ENCODE peak calls at places on chromosomes 16 and 17, in five cellular contexts. U is stomach, M is prostate gland, V is transverse colon, S is adrenal gland. T is an unnamed sample. For H3K36me3, the result is how much of the 10 kb centered on the place peaks cover.

GRCh38 chr17:82006468-82007227 is 16.0 kb downstream of the CENPX start:
- DNase-seq in U (no peak), M (no peak), V (no peak), S (peak), T (peak)

GRCh38 chr16:19677403-19677802 is 40.6 kb downstream of the KNOP1 start:
- DNase-seq in U (no peak), M (no peak), V (no peak), S (no peak), T (peak)

GRCh38 chr16:59973966-59974365 is 1239.8 kb upstream of the GOT2 start:
- DNase-seq in V (no peak), U (no peak), M (no peak), S (no peak), T (no peak)

GRCh38 chr17:27244481-27245223 is 49.3 kb upstream of the WSB1 start:
- DNase-seq in U (no peak), M (peak), S (peak), V (peak), T (peak)

GRCh38 chr17:57943140-57943539 is 12.1 kb downstream of the CUEDC1 start:
- DNase-seq in V (no peak), U (no peak), M (no peak), S (no peak), T (no peak)

GRCh38 chr17:21189361-21189760 is 24.6 kb downstream of the TMEM11 start:
- DNase-seq in S (no peak), U (no peak), V (no peak), M (no peak), T (no peak)

GRCh38 chr16:82992826-82993225 is 366.1 kb downstream of the CDH13 start:
- DNase-seq in U (no peak), S (no peak), V (no peak), M (no peak), T (no peak)

GRCh38 chr17:6681176-6681575 is 29.6 kb downstream of the C17orf100 start:
- DNase-seq in M (no peak), U (no peak), S (no peak), V (no peak), T (no peak)

GRCh38 chr17:82315703-82316358 is 1.6 kb downstream of the CD7 start:
- DNase-seq in S (no peak), U (no peak), M (no peak), V (no peak), T (peak)

GRCh38 chr17:44376124-44376523 is 12.5 kb upstream of the FAM171A2 start:
- DNase-seq in V (no peak), S (peak), M (no peak), U (no peak), T (peak)

GRCh38 chr17:55690105-55690508 is 32.6 kb downstream of the TMEM100 start:
- DNase-seq in V (no peak), M (no peak), U (no peak), S (no peak), T (no peak)

GRCh38 chr17:73493212-73493814 is 150.9 kb downstream of the SDK2 start:
- DNase-seq in M (no peak), S (no peak), V (no peak), U (no peak), T (no peak)

GRCh38 chr16:19659554-19659953 is 58.5 kb downstream of the KNOP1 start:
- DNase-seq in U (no peak), M (no peak), S (no peak), V (no peak), T (no peak)

GRCh38 chr17:9729034-9729650 is 62.2 kb downstream of the DHRS7C start:
- DNase-seq in M (peak), U (no peak), S (peak), V (no peak), T (no peak)

GRCh38 chr17:33142703-33143299 is 150.3 kb downstream of the ASIC2 start:
- DNase-seq in V (no peak), U (no peak), S (peak), M (no peak), T (no peak)

GRCh38 chr17:8062807-8063483 is 24.1 kb downstream of the ALOX15B start:
- DNase-seq in S (no peak), V (no peak), U (no peak), M (no peak), T (no peak)

GRCh38 chr17:77424585-77425344 is 284.0 kb downstream of the SEC14L1 start:
- DNase-seq in S (peak), U (peak), V (peak), M (no peak), T (peak)

GRCh38 chr17:17940451-17940911 is 31.7 kb downstream of the TOM1L2 start:
- DNase-seq in U (no peak), M (no peak), S (no peak), V (no peak), T (no peak)

GRCh38 chr17:2053380-2054261 is 1.3 kb upstream of the HIC1 start:
- DNase-seq in M (peak), U (peak), V (peak), S (peak), T (peak)

GRCh38 chr16:79253100-79253631 is 347.4 kb downstream of the MAF start:
- DNase-seq in V (peak), S (no peak), U (peak), M (no peak), T (no peak)

GRCh38 chr17:19987897-19988296 is 10.3 kb upstream of the AKAP10 start:
- DNase-seq in M (no peak), U (no peak), V (no peak), S (no peak), T (no peak)

GRCh38 chr16:69921125-69921524 is 30.0 kb upstream of the CLEC18A start:
- DNase-seq in V (no peak), M (no peak), S (no peak), U (no peak), T (no peak)

GRCh38 chr16:9090101-9090959 is 1.1 kb upstream of the HAPSTR1 start:
- DNase-seq in U (peak), S (peak), M (peak), V (peak), T (peak)

GRCh38 chr16:85124636-85125346 is 12.5 kb upstream of the CIBAR2 start:
- DNase-seq in S (no peak), V (no peak), M (no peak), U (no peak), T (no peak)

GRCh38 chr17:4448197-4448980 is 14.6 kb downstream of the SPNS3 start:
- DNase-seq in M (no peak), V (no peak), S (no peak), U (no peak), T (no peak)

GRCh38 chr16:2087426-2088191 is 39.8 kb downstream of the TSC2 start:
- DNase-seq in M (no peak), S (no peak), V (peak), U (no peak), T (no peak)
- H3K36me3 ChIP-seq in M (under half), S (under half), V (under half), U (half or more), T (under half)

DNA sequence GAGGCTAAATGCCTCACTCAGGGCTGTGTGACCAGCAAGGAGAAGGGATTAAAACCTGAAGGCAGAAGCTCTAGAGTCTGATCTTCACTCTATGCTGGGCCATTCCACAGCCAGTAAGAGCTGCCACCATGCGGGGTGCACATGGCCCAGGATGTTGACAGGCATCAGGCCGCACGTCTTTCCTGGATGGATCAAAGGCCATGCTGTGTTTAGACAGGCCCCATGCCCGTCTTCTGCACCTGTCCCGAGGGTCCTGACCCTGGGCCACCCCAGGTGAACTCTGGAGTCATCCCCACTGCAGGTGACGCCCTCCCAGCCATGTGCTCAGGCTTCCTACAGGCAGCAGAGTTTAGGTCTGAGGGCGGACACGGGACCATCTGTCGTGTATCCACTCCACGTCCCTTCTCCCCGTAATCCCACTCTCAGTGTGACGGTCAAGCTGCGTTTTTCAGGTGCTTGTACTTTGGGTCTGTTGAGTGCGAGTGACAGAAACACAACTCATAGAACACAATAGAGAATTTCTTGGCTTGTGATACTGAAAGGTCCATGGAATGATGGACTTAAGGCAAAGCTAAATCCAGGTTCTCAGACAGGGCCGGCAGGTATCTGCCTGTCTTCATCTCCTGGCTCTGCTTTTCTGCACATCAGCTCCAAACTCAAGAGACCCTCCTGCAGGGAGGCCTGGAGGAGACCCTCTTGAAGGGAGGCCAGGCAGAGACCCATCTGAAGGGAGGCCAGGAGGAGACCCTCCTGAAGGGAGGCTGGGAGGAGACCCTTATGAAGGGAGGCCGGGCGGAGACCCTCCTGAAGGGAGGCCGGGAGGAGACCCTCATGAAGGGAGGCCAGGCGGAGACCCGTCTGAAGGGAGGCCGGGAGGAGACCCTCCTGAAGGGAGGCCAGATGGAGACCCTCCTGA is 13.2 kb downstream of the ZNF469 start:
- DNase-seq in V (no peak), U (no peak), S (no peak), M (no peak), T (no peak)
- TF ChIP-seq POLR2A in V (no peak), U (no peak), S (no peak), M (no peak), T (no peak)

GRCh38 chr16:11085025-11085485 is 140.7 kb downstream of the CLEC16A start:
- DNase-seq in M (no peak), V (no peak), U (no peak), S (no peak), T (no peak)
- H3K27ac ChIP-seq in M (peak), V (peak), U (peak), S (peak), T (no peak)

DNA sequence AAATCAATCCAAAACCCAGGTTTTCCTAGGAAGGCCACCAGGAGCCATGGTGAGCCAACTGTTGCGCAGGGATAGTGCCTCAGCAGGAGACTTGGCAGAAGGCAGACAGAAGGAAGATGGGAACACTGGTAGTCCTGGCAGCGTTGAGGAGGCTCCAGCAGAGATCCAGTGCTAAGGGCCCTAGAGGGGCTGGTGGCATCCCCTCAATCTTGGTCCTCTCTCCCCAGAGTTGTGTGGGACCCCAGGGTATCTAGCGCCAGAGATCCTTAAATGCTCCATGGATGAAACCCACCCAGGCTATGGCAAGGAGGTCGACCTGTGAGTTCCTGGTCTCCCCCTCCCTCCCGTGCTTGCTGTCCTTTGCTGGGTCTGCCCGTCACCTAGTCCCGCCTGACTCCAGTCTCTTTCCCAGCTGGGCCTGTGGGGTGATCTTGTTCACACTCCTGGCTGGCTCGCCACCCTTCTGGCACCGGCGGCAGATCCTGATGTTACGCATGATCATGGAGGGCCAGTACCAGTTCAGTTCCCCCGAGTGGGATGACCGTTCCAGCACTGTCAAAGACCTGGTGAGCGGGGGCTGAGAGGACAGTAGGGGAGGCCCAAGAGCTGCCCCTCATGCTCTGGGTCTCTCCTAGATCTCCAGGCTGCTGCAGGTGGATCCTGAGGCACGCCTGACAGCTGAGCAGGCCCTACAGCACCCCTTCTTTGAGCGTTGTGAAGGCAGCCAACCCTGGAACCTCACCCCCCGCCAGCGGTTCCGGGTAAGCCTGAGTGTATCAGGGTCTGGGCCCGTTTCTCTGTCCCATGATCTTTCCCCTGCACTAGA is 5.7 kb downstream of the CFAP119 start:
- DNase-seq in V (no peak), U (no peak), M (no peak), S (no peak), T (no peak)
- H3K36me3 ChIP-seq in V (under half), U (under half), M (under half), S (under half), T (half or more)

GRCh38 chr17:68019675-68020450 is 15.7 kb upstream of the KPNA2 start:
- DNase-seq in S (peak), U (peak), M (peak), V (peak), T (peak)
- TF ChIP-seq POLR2A in S (peak), U (no peak), M (peak), V (peak), T (no peak)

GRCh38 chr17:66542967-66543525 is 240.6 kb downstream of the PRKCA start:
- DNase-seq in S (no peak), M (no peak), V (no peak), U (no peak), T (no peak)

GRCh38 chr17:66542183-66542966 is 240.0 kb downstream of the PRKCA start:
- DNase-seq in M (no peak), V (no peak), U (no peak), S (no peak), T (no peak)

GRCh38 chr17:66543526-66543925 is 241.1 kb downstream of the PRKCA start:
- DNase-seq in U (no peak), M (no peak), V (no peak), S (no peak), T (no peak)

GRCh38 chr17:66540131-66540781 is 237.8 kb downstream of the PRKCA start:
- DNase-seq in M (no peak), V (no peak), U (no peak), S (no peak), T (peak)

GRCh38 chr17:66541461-66542182 is 239.2 kb downstream of the PRKCA start:
- DNase-seq in M (no peak), S (no peak), U (no peak), V (no peak), T (peak)
- H3K27ac ChIP-seq in M (no peak), S (peak), U (peak), V (peak), T (peak)

GRCh38 chr16:88654363-88655052 is 3.7 kb upstream of the CYBA start:
- DNase-seq in M (no peak), U (no peak), S (no peak), V (no peak), T (no peak)
- H3K36me3 ChIP-seq in M (under half), U (under half), S (under half), V (under half), T (under half)

GRCh38 chr16:17026600-17027242 is 444.0 kb downstream of the XYLT1 start:
- DNase-seq in S (no peak), V (peak), M (no peak), U (no peak), T (no peak)
- TF ChIP-seq POLR2A in S (no peak), V (no peak), M (no peak), U (no peak), T (no peak)

GRCh38 chr16:46884513-46885293 is 541 bp downstream of the GPT2 start:
- DNase-seq in M (no peak), V (peak), U (no peak), S (no peak), T (peak)
- H3K27ac ChIP-seq in M (peak), V (peak), U (peak), S (peak), T (no peak)

T was measured in heart left ventricle.